ENCODE peak calls at places on chromosomes 4 and X, in nine cellular contexts. P is ovary, R is K562, E is suprapubic skin, I is A549, Q is HepG2, J is esophagus muscularis mucosa, L is sigmoid colon, C is H1. U is an unnamed sample.

GRCh38 chrX:155262970-155263754 is 1.1 kb downstream of the RAB39B start:
- DNase-seq in P (no peak), R (no peak), E (no peak), I (no peak), Q (no peak), J (no peak), L (no peak), C (no peak), U (no peak)

GRCh38 chr4:16293205-16293860 is 67.1 kb upstream of the TAPT1 start:
- DNase-seq in P (no peak), R (no peak), E (no peak), I (no peak), Q (no peak), J (no peak), L (no peak), C (no peak), U (no peak)

GRCh38 chrX:28189011-28189410 is 207.8 kb upstream of the DCAF8L1 start:
- DNase-seq in P (no peak), R (no peak), E (no peak), I (peak), Q (no peak), J (no peak), L (no peak), C (no peak), U (no peak)

GRCh38 chr4:7598939-7599790 is 164.4 kb upstream of the PSAPL1 start:
- DNase-seq in P (no peak), R (no peak), E (no peak), I (no peak), Q (no peak), J (no peak), L (no peak), C (no peak), U (no peak)

GRCh38 chr4:93289241-93289640 is 539.3 kb upstream of the ATOH1 start:
- DNase-seq in P (no peak), R (no peak), E (no peak), I (no peak), Q (no peak), J (no peak), L (no peak), C (no peak), U (no peak)

GRCh38 chr4:5033266-5033945 is 14.1 kb upstream of the CYTL1 start:
- DNase-seq in P (no peak), R (no peak), E (no peak), I (no peak), Q (no peak), J (no peak), L (no peak), C (no peak), U (no peak)

GRCh38 chr4:71689822-71690221 is 94.1 kb downstream of the GC start:
- DNase-seq in P (no peak), R (no peak), E (no peak), I (no peak), Q (no peak), J (no peak), L (no peak), C (no peak), U (no peak)

GRCh38 chr4:121307441-121308327 is 73.1 kb downstream of the QRFPR start:
- DNase-seq in P (no peak), R (peak), E (no peak), I (peak), Q (peak), J (no peak), L (no peak), C (no peak), U (no peak)

GRCh38 chrX:74535211-74535621 is 79.2 kb downstream of the RLIM start:
- DNase-seq in P (no peak), R (peak), E (no peak), I (no peak), Q (peak), J (no peak), L (no peak), C (no peak), U (peak)

GRCh38 chrX:42755820-42756219 is 22.1 kb downstream of the PPP1R2C start:
- DNase-seq in P (no peak), R (no peak), E (no peak), I (peak), Q (no peak), J (no peak), L (peak), C (no peak), U (peak)

GRCh38 chrX:150903110-150903508 is 4.6 kb upstream of the CD99L2 start:
- DNase-seq in P (no peak), R (no peak), E (no peak), I (no peak), Q (no peak), J (no peak), L (no peak), C (no peak), U (no peak)

GRCh38 chr4:37358748-37359147 is 114.2 kb downstream of the NWD2 start:
- DNase-seq in P (no peak), R (no peak), E (no peak), I (no peak), Q (no peak), J (no peak), L (no peak), C (no peak), U (no peak)

GRCh38 chrX:56564182-56564885 is 907 bp downstream of the UBQLN2 start:
- DNase-seq in P (peak), R (peak), E (no peak), I (no peak), Q (peak), J (no peak), L (no peak), C (peak), U (no peak)

GRCh38 chr4:92184566-92184965 is 119.2 kb upstream of the GRID2 start:
- DNase-seq in P (no peak), R (peak), E (no peak), I (no peak), Q (no peak), J (no peak), L (no peak), C (no peak), U (no peak)

GRCh38 chrX:119455264-119455663 is 13.0 kb upstream of the SLC25A5 start:
- DNase-seq in P (no peak), R (no peak), E (no peak), I (no peak), Q (no peak), J (no peak), L (no peak), C (no peak), U (no peak)

GRCh38 chr4:72112514-72113156 is 80.8 kb downstream of the NPFFR2 start:
- DNase-seq in P (no peak), R (peak), E (no peak), I (peak), Q (peak), J (no peak), L (no peak), C (no peak), U (no peak)

GRCh38 chr4:8305851-8306361 is 36.4 kb downstream of the HTRA3 start:
- DNase-seq in P (peak), R (no peak), E (peak), I (no peak), Q (no peak), J (no peak), L (peak), C (no peak), U (no peak)

GRCh38 chrX:10453945-10454344 is 166.4 kb downstream of the MID1 start:
- DNase-seq in P (no peak), R (no peak), E (no peak), I (no peak), Q (no peak), J (no peak), L (no peak), C (no peak), U (no peak)

GRCh38 chr4:110287130-110287529 is 88.7 kb upstream of the ELOVL6 start:
- DNase-seq in P (no peak), R (no peak), E (no peak), I (no peak), Q (no peak), J (no peak), L (no peak), C (no peak), U (no peak)

GRCh38 chr4:183478123-183478522 is 26.7 kb upstream of the ING2 start:
- DNase-seq in P (no peak), R (no peak), E (no peak), I (no peak), Q (no peak), J (no peak), L (no peak), C (no peak), U (no peak)
- TF ChIP-seq EP300 in P (no peak), R (no peak), E (no peak), I (no peak), Q (no peak), J (no peak), L (no peak), C (no peak), U (no peak)

GRCh38 chr4:76570141-76570989 is 135.3 kb downstream of the SHROOM3 start:
- DNase-seq in P (no peak), R (no peak), E (no peak), I (no peak), Q (peak), J (no peak), L (no peak), C (no peak), U (no peak)
- H3K4me3 ChIP-seq in P (no peak), R (no peak), E (no peak), I (peak), Q (peak), J (no peak), L (peak), C (no peak), U (no peak)

DNA sequence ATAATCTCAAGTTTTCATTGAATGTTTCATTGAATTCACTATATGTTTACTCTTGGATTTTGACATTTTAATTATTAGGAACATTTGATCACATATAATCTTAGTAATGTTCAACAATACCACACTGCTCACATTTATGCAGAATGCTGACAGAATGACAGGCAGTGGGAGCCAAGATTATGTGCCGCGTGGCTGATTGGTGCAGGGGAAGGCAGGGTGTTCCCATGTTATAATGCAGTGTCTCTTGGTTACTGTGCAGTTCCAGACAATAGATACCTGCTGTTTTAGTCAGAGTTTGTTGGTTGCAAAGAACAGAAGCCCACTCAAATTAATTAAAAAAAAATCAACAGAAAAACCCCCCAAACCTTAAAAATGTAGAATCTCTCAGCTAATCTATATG is 33.0 kb downstream of the FHIP1A start:
- DNase-seq in P (no peak), R (no peak), E (no peak), I (no peak), Q (no peak), J (no peak), L (no peak), C (no peak), U (no peak)
- TF ChIP-seq EP300 in P (no peak), R (no peak), E (no peak), I (no peak), Q (no peak), J (no peak), L (no peak), C (no peak), U (no peak)

DNA sequence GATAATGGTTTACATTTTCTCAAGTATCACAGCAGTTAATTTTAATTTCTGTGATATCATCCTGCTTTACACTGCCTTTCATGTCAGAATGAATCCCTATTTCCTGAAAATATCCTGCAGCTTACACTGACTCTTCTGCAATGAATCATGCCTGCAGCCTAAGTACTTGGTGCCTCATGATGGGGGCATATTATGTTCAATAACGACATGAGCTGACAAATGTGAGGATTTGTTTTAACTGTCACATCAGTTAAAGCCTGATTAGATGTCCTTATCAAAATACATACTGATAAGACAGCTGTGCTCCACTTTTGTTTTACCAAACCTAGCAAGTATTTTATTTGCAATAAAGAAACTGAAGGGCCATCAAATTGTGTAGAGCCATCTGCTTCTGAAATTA is 359.9 kb upstream of the AGA start:
- DNase-seq in P (no peak), R (no peak), E (no peak), I (no peak), Q (no peak), J (no peak), L (no peak), C (no peak), U (no peak)
- H3K4me3 ChIP-seq in P (no peak), R (no peak), E (no peak), I (no peak), Q (no peak), J (no peak), L (no peak), C (no peak), U (no peak)

GRCh38 chrX:106959897-106960296 is 39.7 kb downstream of the CLDN2 start:
- DNase-seq in P (no peak), R (no peak), E (no peak), I (peak), Q (peak), J (no peak), L (no peak), C (no peak), U (no peak)
- TF ChIP-seq EP300 in P (no peak), R (no peak), E (no peak), I (no peak), Q (no peak), J (no peak), L (no peak), C (no peak), U (no peak)

DNA sequence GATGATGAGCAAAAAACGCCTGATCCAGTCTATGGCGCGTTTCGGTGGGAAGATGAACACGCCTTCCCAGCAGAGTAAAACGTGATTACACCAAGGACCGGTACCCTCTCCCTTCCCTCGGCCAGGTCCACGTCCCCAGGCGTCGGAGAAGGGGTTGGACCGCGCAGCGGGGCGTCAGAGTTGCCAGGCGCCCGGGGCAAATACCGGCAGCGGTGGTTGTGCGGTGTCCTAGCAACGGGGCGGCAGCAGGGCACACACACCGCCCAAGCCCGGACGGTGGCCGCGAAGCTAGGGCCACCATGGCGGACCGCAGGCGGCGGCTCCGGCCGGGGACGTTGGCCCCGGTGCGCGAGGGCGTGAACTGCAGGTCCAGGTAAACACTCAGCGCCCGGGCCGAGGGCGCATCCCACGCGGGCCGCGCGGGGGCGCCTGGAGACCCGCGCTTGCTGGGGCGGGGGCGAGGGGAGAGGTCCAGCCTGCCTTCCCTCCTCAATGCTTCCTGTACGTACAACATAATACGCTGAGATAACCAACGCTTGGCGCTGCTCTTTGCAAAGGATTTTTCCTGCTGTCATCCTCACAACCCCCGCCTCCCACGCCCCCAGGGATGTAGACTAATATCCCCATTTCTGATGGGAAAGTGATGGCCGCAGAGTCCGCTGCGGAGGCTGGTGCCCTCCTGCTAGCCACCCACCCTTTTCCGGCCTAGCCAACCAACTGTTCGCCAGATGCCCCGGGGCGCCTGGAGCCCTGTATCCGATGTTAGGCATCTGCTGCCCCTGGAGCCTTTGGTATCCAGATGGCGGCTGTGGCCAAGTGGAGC is at the start of gene FAM47E:
- DNase-seq in P (peak), R (peak), E (peak), I (peak), Q (peak), J (no peak), L (peak), C (peak), U (peak)
- H3K4me3 ChIP-seq in P (peak), R (peak), E (peak), I (peak), Q (peak), J (peak), L (peak), C (peak), U (peak)

DNA sequence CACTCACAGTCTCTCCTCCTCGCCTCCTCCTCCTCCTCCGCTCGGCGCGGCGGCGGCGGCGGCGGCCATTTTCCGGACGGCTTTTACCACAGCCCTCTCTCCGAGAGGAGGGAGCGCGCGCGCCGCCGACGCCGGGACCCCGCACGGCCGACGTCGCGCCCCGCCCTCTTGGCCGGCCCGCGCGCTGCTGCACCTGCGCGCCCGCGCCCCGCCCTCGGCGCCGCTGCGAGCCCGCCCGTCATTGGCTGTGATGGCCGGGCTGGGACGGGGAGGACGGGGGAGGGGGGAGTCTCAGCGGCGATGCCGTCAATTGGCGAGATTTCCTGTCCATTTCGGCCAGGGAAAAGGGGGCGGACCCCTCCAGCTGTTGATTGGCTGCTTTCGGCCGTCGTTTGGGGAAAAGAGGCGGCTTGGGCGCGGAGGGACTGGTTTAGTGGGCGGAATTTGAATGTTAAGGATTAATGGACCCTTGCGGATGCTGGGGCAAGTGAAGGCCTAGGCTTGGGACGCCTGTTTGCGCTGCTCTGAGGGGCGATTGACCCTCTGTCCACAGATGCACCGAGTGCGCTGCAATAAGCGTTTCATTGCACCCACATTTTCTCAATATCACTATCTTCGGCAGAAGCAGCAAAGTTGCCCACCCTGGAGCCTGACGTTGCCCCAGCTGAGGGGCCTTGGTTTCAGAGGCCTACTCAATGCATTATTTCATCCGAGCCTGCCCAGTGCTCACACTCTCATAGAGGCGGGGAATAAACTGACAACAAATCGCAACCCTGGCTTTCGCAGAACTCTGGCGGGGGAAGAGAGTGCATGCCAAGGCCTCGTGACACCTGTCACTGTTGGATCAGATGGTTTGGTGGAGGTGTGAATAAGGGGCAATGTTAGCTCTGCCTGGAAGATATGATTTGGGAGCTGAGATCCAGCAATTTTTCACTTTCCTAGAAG is at the start of gene MECP2:
- DNase-seq in P (peak), R (peak), E (peak), I (peak), Q (peak), J (peak), L (peak), C (peak), U (peak)
- TF ChIP-seq EP300 in P (no peak), R (no peak), E (no peak), I (no peak), Q (no peak), J (no peak), L (no peak), C (no peak), U (no peak)

GRCh38 chr4:133147922-133148689 is 988 bp upstream of the PCDH10 start:
- DNase-seq in P (no peak), R (no peak), E (peak), I (no peak), Q (no peak), J (no peak), L (peak), C (peak), U (no peak)

GRCh38 chr4:133145758-133146157 is 3.3 kb upstream of the PCDH10 start:
- DNase-seq in P (no peak), R (no peak), E (no peak), I (no peak), Q (no peak), J (no peak), L (no peak), C (no peak), U (no peak)

GRCh38 chr4:133146192-133146573 is 2.9 kb upstream of the PCDH10 start:
- DNase-seq in P (no peak), R (no peak), E (no peak), I (no peak), Q (no peak), J (no peak), L (no peak), C (no peak), U (no peak)

GRCh38 chr4:133147365-133147821 is 1.7 kb upstream of the PCDH10 start:
- DNase-seq in P (no peak), R (no peak), E (peak), I (no peak), Q (no peak), J (no peak), L (no peak), C (peak), U (no peak)

DNA sequence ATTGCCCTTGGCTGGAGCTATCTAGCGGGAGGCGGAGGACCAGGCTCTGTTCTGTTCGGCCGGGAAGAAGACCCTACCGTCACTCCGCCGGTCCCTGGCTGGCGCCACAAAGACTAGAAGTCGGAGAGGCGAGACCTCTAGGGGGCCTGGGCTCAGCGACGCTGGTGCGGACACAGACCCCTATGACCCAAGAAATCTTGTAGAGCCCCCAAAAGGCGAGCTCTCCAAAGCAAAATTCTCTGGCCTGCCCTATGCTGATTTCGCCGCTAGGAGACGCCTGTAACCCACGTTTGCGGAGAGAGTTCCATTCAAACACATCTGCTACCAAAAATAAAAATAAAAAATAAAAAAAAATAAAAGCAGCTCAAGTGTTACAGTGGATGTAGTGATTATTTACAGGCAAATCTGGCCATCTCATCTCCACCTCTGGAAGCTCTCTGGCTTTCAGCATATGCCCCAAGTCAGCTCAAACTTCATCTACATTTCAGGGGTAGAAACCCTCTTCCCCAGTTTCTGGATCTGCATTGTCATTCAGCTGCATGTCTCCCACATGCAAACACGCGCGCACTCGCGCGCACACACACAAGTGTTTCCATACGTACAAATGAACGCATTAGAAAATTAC is 2.4 kb upstream of the PCDH10 start:
- DNase-seq in P (peak), R (peak), E (peak), I (no peak), Q (peak), J (no peak), L (peak), C (peak), U (no peak)
- H3K4me3 ChIP-seq in P (peak), R (no peak), E (peak), I (peak), Q (no peak), J (peak), L (peak), C (peak), U (peak)

DNA sequence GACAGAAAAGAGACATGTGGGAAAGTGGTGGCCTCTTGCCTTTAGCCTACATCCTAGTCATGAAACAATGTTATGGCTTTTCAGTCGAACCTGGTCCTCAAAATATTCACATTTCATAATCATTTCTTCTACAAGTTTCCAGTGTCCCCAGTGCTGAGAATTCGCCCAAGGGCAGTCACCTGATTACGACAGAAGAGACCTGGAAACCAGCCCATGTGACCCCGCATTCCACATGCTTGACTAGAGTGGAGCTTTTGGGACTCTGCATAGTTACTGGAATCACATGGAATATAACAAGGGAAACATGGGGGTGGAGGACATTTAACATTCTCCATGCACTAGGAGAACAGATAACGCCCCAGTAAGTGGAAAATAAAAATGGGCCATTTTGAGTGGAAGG is 100.1 kb downstream of the PPARGC1A start:
- DNase-seq in P (peak), R (no peak), E (no peak), I (no peak), Q (peak), J (no peak), L (peak), C (no peak), U (peak)
- TF ChIP-seq EP300 in P (no peak), R (no peak), E (no peak), I (no peak), Q (no peak), J (no peak), L (no peak), C (no peak), U (peak)